ENCODE peak calls at places on chromosomes 4 and X, in five cellular contexts. W is bronchial epithelial cell; V is AG08395; U is activated CD8-positive, alpha-beta T cell treated with anti-CD3 and anti-CD28 coated beads, Interleukin-2, amount 10 ng/mL, durations not matched to agents 7 days and 5 days; J is tibial artery. L is an unnamed sample.

GRCh38 chr4:11724731-11725130 is 296.0 kb upstream of the HS3ST1 start:
- DNase-seq in W (peak), J (no peak), U (no peak), V (no peak), L (no peak)

GRCh38 chrX:105126201-105126600 is 94.3 kb downstream of the TEX13A start:
- DNase-seq in W (peak), J (no peak), V (no peak), U (no peak), L (no peak)

GRCh38 chr4:101621120-101621519 is 169.4 kb upstream of the BANK1 start:
- DNase-seq in U (no peak), V (peak), J (no peak), W (no peak), L (peak)

GRCh38 chrX:7606253-7606652 is 236.7 kb upstream of the VCX start:
- DNase-seq in J (no peak), V (no peak), W (no peak), U (no peak), L (no peak)

GRCh38 chr4:1735215-1735614 is 13.9 kb downstream of the TACC3 start:
- DNase-seq in U (no peak), V (no peak), W (no peak), J (no peak), L (no peak)

GRCh38 chrX:102746134-102746584 is 25.6 kb downstream of the GPRASP3 start:
- DNase-seq in U (peak), V (peak), W (no peak), J (peak), L (peak)

GRCh38 chrX:32929040-32929439 is 282.3 kb downstream of the DMD start:
- DNase-seq in V (no peak), W (no peak), J (no peak), U (no peak), L (no peak)

GRCh38 chrX:45353462-45353861 is 152.8 kb upstream of the DIPK2B start:
- DNase-seq in J (no peak), W (no peak), V (no peak), U (no peak), L (peak)

GRCh38 chr4:16579866-16580265 is 318.6 kb downstream of the LDB2 start:
- DNase-seq in V (peak), J (no peak), W (no peak), U (no peak), L (peak)

GRCh38 chrX:78037881-78038280 is 66.2 kb upstream of the PGK1 start:
- DNase-seq in J (no peak), V (no peak), U (no peak), W (no peak), L (no peak)

GRCh38 chr4:73944061-73944875 is 37.6 kb downstream of the PF4 start:
- DNase-seq in W (peak), V (peak), U (no peak), J (no peak), L (peak)

GRCh38 chr4:139887962-139888735 is 222.5 kb downstream of the MGST2 start:
- DNase-seq in W (peak), U (no peak), J (no peak), V (no peak), L (no peak)

GRCh38 chr4:185470503-185471195 is 884 bp downstream of the CCDC110 start:
- DNase-seq in U (no peak), V (peak), J (peak), W (peak), L (peak)

GRCh38 chr4:75054089-75054488 is 121.2 kb downstream of the PARM1 start:
- DNase-seq in J (no peak), W (no peak), V (no peak), U (no peak), L (no peak)

GRCh38 chr4:54632537-54632936 is 25.2 kb upstream of the KIT start:
- DNase-seq in V (no peak), J (no peak), U (no peak), W (no peak), L (no peak)

GRCh38 chr4:1725521-1725920 is 4.2 kb downstream of the TACC3 start:
- DNase-seq in V (no peak), U (no peak), W (no peak), J (no peak), L (no peak)

GRCh38 chrX:39063037-39063436 is 261.8 kb downstream of the MID1IP1 start:
- DNase-seq in U (no peak), J (no peak), V (no peak), W (peak), L (no peak)

GRCh38 chr4:2290974-2291704 is 29.2 kb upstream of the MXD4 start:
- DNase-seq in J (peak), V (no peak), U (peak), W (no peak), L (no peak)

GRCh38 chr4:139950568-139950967 is 203.4 kb downstream of the MAML3 start:
- DNase-seq in V (peak), W (no peak), U (peak), J (no peak), L (peak)

GRCh38 chr4:141301216-141301615 is 80.5 kb downstream of the ZNF330 start:
- DNase-seq in V (no peak), W (no peak), J (no peak), U (no peak), L (no peak)

GRCh38 chrX:96211953-96212352 is 472.7 kb upstream of the DIAPH2 start:
- DNase-seq in J (no peak), U (no peak), W (no peak), V (no peak), L (no peak)

GRCh38 chr4:172815499-172816175 is 353.0 kb upstream of the GALNT7 start:
- DNase-seq in V (no peak), U (no peak), J (no peak), W (no peak), L (no peak)

GRCh38 chr4:11343536-11343935 is 85.2 kb downstream of the HS3ST1 start:
- DNase-seq in J (no peak), U (no peak), W (no peak), V (no peak), L (no peak)

GRCh38 chr4:121148621-121149020 is 15.5 kb downstream of the TNIP3 start:
- DNase-seq in W (no peak), U (no peak), J (no peak), V (no peak), L (no peak)

GRCh38 chrX:30935985-30936384 is 46.9 kb upstream of the TAB3 start:
- DNase-seq in V (peak), J (no peak), U (no peak), W (peak), L (peak)

GRCh38 chr4:38605794-38606586 is 58.0 kb upstream of the KLF3 start:
- DNase-seq in U (no peak), V (no peak), J (no peak), W (peak), L (no peak)

GRCh38 chr4:80539190-80539589 is 203.7 kb downstream of the CFAP299 start:
- DNase-seq in J (no peak), W (no peak), V (no peak), U (no peak), L (no peak)

GRCh38 chrX:40871385-40872082 is 136.2 kb upstream of the MED14 start:
- DNase-seq in J (no peak), W (peak), V (no peak), U (peak), L (peak)

GRCh38 chr4:8428288-8429097 is 12.0 kb downstream of the ACOX3 start:
- DNase-seq in V (peak), U (peak), J (peak), W (peak), L (peak)

GRCh38 chrX:95764972-95765451 is 919.6 kb upstream of the DIAPH2 start:
- DNase-seq in U (no peak), V (peak), J (no peak), W (peak), L (no peak)

GRCh38 chr4:13893221-13893620 is 265.7 kb upstream of the BOD1L1 start:
- DNase-seq in J (no peak), U (no peak), W (no peak), V (peak), L (peak)

GRCh38 chrX:130030826-130031225 is 48.4 kb downstream of the BCORL1 start:
- DNase-seq in W (no peak), V (no peak), U (no peak), J (no peak), L (no peak)

GRCh38 chrX:1484638-1485019 is 31.9 kb upstream of the ASMTL start:
- DNase-seq in V (no peak), J (no peak), W (no peak), U (peak), L (no peak)

GRCh38 chr4:18185491-18185890 is 163.9 kb upstream of the LCORL start:
- DNase-seq in W (no peak), U (no peak), V (no peak), J (no peak), L (no peak)

GRCh38 chrX:24900234-24900633 is 115.5 kb downstream of the ARX start:
- DNase-seq in W (no peak), V (no peak), U (no peak), J (no peak), L (no peak)

GRCh38 chr4:9804918-9805317 is 23.5 kb downstream of the DRD5 start:
- DNase-seq in W (peak), U (no peak), V (no peak), J (no peak), L (no peak)

GRCh38 chr4:185529413-185529812 is 5.9 kb downstream of the PDLIM3 start:
- DNase-seq in V (no peak), U (no peak), W (no peak), J (no peak), L (no peak)

GRCh38 chr4:64538219-64538618 is 129.0 kb upstream of the TECRL start:
- DNase-seq in V (no peak), J (no peak), W (no peak), U (no peak), L (no peak)

GRCh38 chr4:97116511-97116910 is 1026.8 kb downstream of the STPG2 start:
- DNase-seq in V (no peak), J (no peak), W (no peak), U (no peak), L (no peak)

GRCh38 chr4:48017108-48017527 is 546 bp downstream of the NIPAL1 start:
- DNase-seq in W (peak), U (no peak), V (peak), J (peak), L (peak)